ENCODE peak calls at places on chromosomes 6 and 20, in five cellular contexts. O, H, U, M and E are unnamed samples.
A peak's percentile ranks its signal among the peaks of the same experiment; 100 is the strongest.

GRCh38 chr6:148367418-148368024 is 24.9 kb downstream of the SASH1 start:
- DNase-seq in O (no peak), H (no peak), U (no peak), M (no peak), E (no peak)

GRCh38 chr6:166237611-166238010 is 70.0 kb upstream of the TBXT start:
- DNase-seq in O (no peak), H (no peak), U (no peak), M (no peak), E (no peak)

GRCh38 chr6:22141271-22141745 is 155.5 kb downstream of the PRL start:
- DNase-seq in O (no peak), H (no peak), U (peak; percentile 74), M (no peak), E (no peak)

GRCh38 chr20:45934046-45934586 is 367 bp upstream of the PCIF1 start:
- DNase-seq in O (no peak), H (no peak), U (no peak), M (peak; percentile 57), E (peak; percentile 61)

GRCh38 chr6:75934643-75935472 is 137.6 kb downstream of the IMPG1 start:
- DNase-seq in O (peak; percentile 65), H (peak; percentile 16), U (peak; percentile 70), M (no peak), E (peak; percentile 73)

GRCh38 chr20:41174373-41174772 is 37.0 kb downstream of the PLCG1 start:
- DNase-seq in O (no peak), H (no peak), U (no peak), M (no peak), E (no peak)

GRCh38 chr6:154499854-154500589 is 10.5 kb downstream of the CNKSR3 start:
- DNase-seq in O (no peak), H (no peak), U (no peak), M (no peak), E (no peak)

GRCh38 chr6:32933661-32934085 is 7.2 kb downstream of the HLA-DMB start:
- DNase-seq in O (peak; percentile 83), H (peak; percentile 38), U (peak; percentile 67), M (no peak), E (peak; percentile 61)

GRCh38 chr20:33914871-33915270 is 78.8 kb upstream of the RALY start:
- DNase-seq in O (no peak), H (no peak), U (peak; percentile 51), M (no peak), E (peak; percentile 27)

GRCh38 chr20:17594443-17594842 is 24.6 kb downstream of the DSTN start:
- DNase-seq in O (no peak), H (no peak), U (no peak), M (no peak), E (no peak)

GRCh38 chr6:108510461-108511319 is 50.0 kb upstream of the FOXO3 start:
- DNase-seq in O (no peak), H (no peak), U (no peak), M (no peak), E (no peak)

GRCh38 chr20:35363190-35363589 is 48.6 kb downstream of the UQCC1 start:
- DNase-seq in O (peak; percentile 35), H (no peak), U (no peak), M (no peak), E (no peak)

GRCh38 chr20:62336329-62336728 is 30.8 kb downstream of the LAMA5 start:
- DNase-seq in O (no peak), H (no peak), U (no peak), M (no peak), E (no peak)

GRCh38 chr6:13098808-13099570 is 229.3 kb downstream of the TBC1D7 start:
- DNase-seq in O (no peak), H (no peak), U (no peak), M (no peak), E (no peak)

GRCh38 chr6:15264902-15265761 is 19.3 kb downstream of the JARID2 start:
- DNase-seq in O (peak; percentile 53), H (no peak), U (no peak), M (no peak), E (no peak)

GRCh38 chr20:10563935-10564492 is 109.8 kb downstream of the JAG1 start:
- DNase-seq in O (no peak), H (no peak), U (no peak), M (no peak), E (no peak)

GRCh38 chr6:163860194-163861081 is 445.9 kb downstream of the QKI start:
- DNase-seq in O (peak; percentile 92), H (no peak), U (no peak), M (no peak), E (no peak)

GRCh38 chr6:62640749-62641148 is 354.7 kb upstream of the KHDRBS2 start:
- DNase-seq in O (no peak), H (no peak), U (no peak), M (no peak), E (no peak)

GRCh38 chr6:107101661-107102413 is 13.5 kb downstream of the BEND3 start:
- DNase-seq in O (no peak), H (no peak), U (no peak), M (no peak), E (no peak)

GRCh38 chr6:68636710-68637470 is 1.8 kb downstream of the ADGRB3 start:
- DNase-seq in O (no peak), H (no peak), U (no peak), M (no peak), E (no peak)

GRCh38 chr20:41287327-41287726 is 30.2 kb downstream of the ZHX3 start:
- DNase-seq in O (no peak), H (no peak), U (no peak), M (no peak), E (no peak)

GRCh38 chr6:131978522-131978921 is 27.4 kb upstream of the CCN2 start:
- DNase-seq in O (no peak), H (no peak), U (peak; percentile 68), M (no peak), E (no peak)

GRCh38 chr6:36126553-36127458 is 3.5 kb upstream of the MAPK13 start:
- DNase-seq in O (no peak), H (no peak), U (peak; percentile 31), M (no peak), E (no peak)

GRCh38 chr6:159168536-159169192 is 536 bp upstream of the FNDC1 start:
- DNase-seq in O (peak; percentile 56), H (no peak), U (peak; percentile 11), M (no peak), E (peak; percentile 63)

GRCh38 chr6:159169193-159169555 is at the start of gene FNDC1:
- DNase-seq in O (peak; percentile 79), H (no peak), U (no peak), M (no peak), E (peak; percentile 2)

GRCh38 chr6:159169557-159170332 is 545 bp downstream of the FNDC1 start:
- DNase-seq in O (no peak), H (no peak), U (no peak), M (no peak), E (peak; percentile 25)

DNA sequence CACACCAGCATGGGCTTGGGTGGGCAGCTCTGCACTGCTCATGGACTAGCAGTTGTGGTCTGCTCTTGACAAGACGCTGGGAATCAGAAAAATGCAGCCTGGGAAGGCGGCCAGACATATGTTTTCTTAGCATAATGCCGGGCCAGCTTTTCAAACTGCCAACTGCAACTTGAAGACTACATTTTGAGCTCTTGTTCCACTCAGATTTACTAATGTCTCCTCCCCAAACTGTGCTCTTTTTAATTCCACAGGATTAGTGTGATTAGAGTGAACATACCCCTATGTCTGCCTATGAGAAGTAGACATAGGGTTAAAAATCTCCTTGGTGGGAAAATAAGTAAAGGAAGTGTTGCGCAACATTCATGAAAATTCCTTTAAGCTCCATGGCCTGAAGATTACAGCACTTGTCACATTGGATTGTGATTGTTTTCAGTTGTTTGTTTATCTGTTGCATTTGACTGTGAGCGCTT is 5.3 kb upstream of the FNDC1 start:
- DNase-seq in O (no peak), H (no peak), U (no peak), M (no peak), E (no peak)
- TF ChIP-seq KDM1A in O (no peak), H (no peak), U (no peak), M (no peak), E (no peak)

GRCh38 chr6:7260291-7261029 is 52.5 kb downstream of the SSR1 start:
- DNase-seq in O (no peak), H (no peak), U (no peak), M (no peak), E (no peak)
- H3K4me3 ChIP-seq in O (no peak overlapping the region), H (peak overlapping the region; percentile 71), U (peak overlapping the region; percentile 67), M (peak overlapping the region; percentile 55), E (peak overlapping the region; percentile 56)

GRCh38 chr6:125302840-125303511 is 1.2 kb upstream of the HDDC2 start:
- DNase-seq in O (peak; percentile 37), H (no peak), U (no peak), M (no peak), E (no peak)

GRCh38 chr6:125299257-125299656 is 2.5 kb downstream of the HDDC2 start:
- DNase-seq in O (no peak), H (no peak), U (no peak), M (no peak), E (no peak)

GRCh38 chr6:125300992-125301434 is 754 bp downstream of the HDDC2 start:
- DNase-seq in O (no peak), H (no peak), U (no peak), M (no peak), E (no peak)

GRCh38 chr6:125303512-125303854 is 1.7 kb upstream of the HDDC2 start:
- DNase-seq in O (no peak), H (no peak), U (no peak), M (no peak), E (no peak)

GRCh38 chr6:125301435-125302391 is at the start of gene HDDC2:
- DNase-seq in O (peak; percentile 83), H (no peak), U (peak; percentile 68), M (no peak), E (peak; percentile 28)
- TF ChIP-seq USF2 in O (no peak), H (no peak), U (no peak), M (no peak), E (no peak)

GRCh38 chr20:53579581-53580375 is 13.9 kb downstream of the ZNF217 start:
- DNase-seq in O (peak; percentile 22), H (no peak), U (peak; percentile 99), M (no peak), E (no peak)
- TF ChIP-seq KDM1A in O (no peak), H (no peak), U (peak; percentile 94), M (no peak), E (no peak)

GRCh38 chr20:19747903-19748302 is 10.2 kb upstream of the RIN2 start:
- DNase-seq in O (no peak), H (no peak), U (no peak), M (no peak), E (no peak)

GRCh38 chr20:19750907-19751636 is 7.0 kb upstream of the RIN2 start:
- DNase-seq in O (no peak), H (no peak), U (no peak), M (no peak), E (no peak)

GRCh38 chr20:19750207-19750606 is 7.9 kb upstream of the RIN2 start:
- DNase-seq in O (no peak), H (no peak), U (no peak), M (no peak), E (no peak)

GRCh38 chr20:19748687-19749086 is 9.4 kb upstream of the RIN2 start:
- DNase-seq in O (no peak), H (no peak), U (no peak), M (no peak), E (no peak)

GRCh38 chr20:19749537-19749936 is 8.5 kb upstream of the RIN2 start:
- DNase-seq in O (no peak), H (no peak), U (no peak), M (no peak), E (no peak)
- H3K4me3 ChIP-seq in O (no peak overlapping the region), H (no peak overlapping the region), U (no peak overlapping the region), M (no peak overlapping the region), E (no peak overlapping the region)

GRCh38 chr6:90993771-90994170 is 406.9 kb upstream of the MAP3K7 start:
- DNase-seq in O (no peak), H (no peak), U (no peak), M (no peak), E (no peak)
- TF ChIP-seq USF2 in O (no peak), H (no peak), U (no peak), M (no peak), E (no peak)

GRCh38 chr6:157716553-157716952 is 106.5 kb upstream of the SNX9 start:
- DNase-seq in O (no peak), H (no peak), U (no peak), M (no peak), E (no peak)
- TF ChIP-seq KDM1A in O (no peak), H (no peak), U (no peak), M (no peak), E (no peak)